ENCODE peak calls at places on chromosomes 2 and 18, in ten cellular contexts. One of them, this sample, is unnamed.

GRCh38 chr18:75226301-75226955 is 15.8 kb downstream of the TSHZ1 start:
- DNase-seq in stomach: no peak
- DNase-seq in HCT116: no peak
- DNase-seq in sigmoid colon: no peak
- DNase-seq in SK-N-MC: no peak
- DNase-seq in GM12892: no peak
- DNase-seq in breast epithelium: no peak
- DNase-seq in upper lobe of left lung: no peak
- DNase-seq in endothelial cell of umbilical vein: no peak
- DNase-seq in Panc1: no peak
- DNase-seq in this sample: peak

GRCh38 chr18:10936211-10937053 is 212.9 kb downstream of the PIEZO2 start:
- DNase-seq in SK-N-MC: peak
- DNase-seq in upper lobe of left lung: no peak
- DNase-seq in HCT116: no peak
- DNase-seq in Panc1: no peak
- DNase-seq in sigmoid colon: no peak
- DNase-seq in stomach: no peak
- DNase-seq in endothelial cell of umbilical vein: peak
- DNase-seq in GM12892: no peak
- DNase-seq in breast epithelium: no peak
- DNase-seq in this sample: no peak

GRCh38 chr2:168105127-168105683 is 142.2 kb downstream of the STK39 start:
- DNase-seq in stomach: no peak
- DNase-seq in Panc1: no peak
- DNase-seq in endothelial cell of umbilical vein: no peak
- DNase-seq in HCT116: no peak
- DNase-seq in sigmoid colon: no peak
- DNase-seq in GM12892: no peak
- DNase-seq in upper lobe of left lung: no peak
- DNase-seq in breast epithelium: no peak
- DNase-seq in SK-N-MC: no peak
- DNase-seq in this sample: no peak

GRCh38 chr2:150232871-150233270 is 254.6 kb downstream of the RND3 start:
- DNase-seq in sigmoid colon: no peak
- DNase-seq in upper lobe of left lung: no peak
- DNase-seq in Panc1: no peak
- DNase-seq in SK-N-MC: peak
- DNase-seq in GM12892: no peak
- DNase-seq in breast epithelium: no peak
- DNase-seq in endothelial cell of umbilical vein: no peak
- DNase-seq in HCT116: no peak
- DNase-seq in stomach: no peak
- DNase-seq in this sample: no peak

GRCh38 chr2:23506460-23507266 is 121.7 kb downstream of the KLHL29 start:
- DNase-seq in sigmoid colon: no peak
- DNase-seq in breast epithelium: no peak
- DNase-seq in GM12892: no peak
- DNase-seq in endothelial cell of umbilical vein: no peak
- DNase-seq in SK-N-MC: no peak
- DNase-seq in upper lobe of left lung: no peak
- DNase-seq in HCT116: no peak
- DNase-seq in Panc1: no peak
- DNase-seq in stomach: no peak
- DNase-seq in this sample: no peak

GRCh38 chr2:231308631-231309414 is 86.7 kb upstream of the B3GNT7 start:
- DNase-seq in endothelial cell of umbilical vein: no peak
- DNase-seq in breast epithelium: no peak
- DNase-seq in Panc1: no peak
- DNase-seq in HCT116: no peak
- DNase-seq in SK-N-MC: no peak
- DNase-seq in stomach: no peak
- DNase-seq in sigmoid colon: no peak
- DNase-seq in GM12892: no peak
- DNase-seq in upper lobe of left lung: peak
- DNase-seq in this sample: no peak

GRCh38 chr2:85668009-85668856 is at the start of gene SFTPB:
- DNase-seq in HCT116: no peak
- DNase-seq in upper lobe of left lung: peak
- DNase-seq in endothelial cell of umbilical vein: no peak
- DNase-seq in breast epithelium: no peak
- DNase-seq in sigmoid colon: peak
- DNase-seq in stomach: no peak
- DNase-seq in Panc1: no peak
- DNase-seq in SK-N-MC: no peak
- DNase-seq in GM12892: no peak
- DNase-seq in this sample: no peak

GRCh38 chr2:147846382-147847081 is 1.7 kb downstream of the ACVR2A start:
- DNase-seq in HCT116: no peak
- DNase-seq in SK-N-MC: no peak
- DNase-seq in upper lobe of left lung: no peak
- DNase-seq in GM12892: no peak
- DNase-seq in stomach: no peak
- DNase-seq in breast epithelium: no peak
- DNase-seq in sigmoid colon: no peak
- DNase-seq in Panc1: no peak
- DNase-seq in endothelial cell of umbilical vein: peak
- DNase-seq in this sample: no peak

DNA sequence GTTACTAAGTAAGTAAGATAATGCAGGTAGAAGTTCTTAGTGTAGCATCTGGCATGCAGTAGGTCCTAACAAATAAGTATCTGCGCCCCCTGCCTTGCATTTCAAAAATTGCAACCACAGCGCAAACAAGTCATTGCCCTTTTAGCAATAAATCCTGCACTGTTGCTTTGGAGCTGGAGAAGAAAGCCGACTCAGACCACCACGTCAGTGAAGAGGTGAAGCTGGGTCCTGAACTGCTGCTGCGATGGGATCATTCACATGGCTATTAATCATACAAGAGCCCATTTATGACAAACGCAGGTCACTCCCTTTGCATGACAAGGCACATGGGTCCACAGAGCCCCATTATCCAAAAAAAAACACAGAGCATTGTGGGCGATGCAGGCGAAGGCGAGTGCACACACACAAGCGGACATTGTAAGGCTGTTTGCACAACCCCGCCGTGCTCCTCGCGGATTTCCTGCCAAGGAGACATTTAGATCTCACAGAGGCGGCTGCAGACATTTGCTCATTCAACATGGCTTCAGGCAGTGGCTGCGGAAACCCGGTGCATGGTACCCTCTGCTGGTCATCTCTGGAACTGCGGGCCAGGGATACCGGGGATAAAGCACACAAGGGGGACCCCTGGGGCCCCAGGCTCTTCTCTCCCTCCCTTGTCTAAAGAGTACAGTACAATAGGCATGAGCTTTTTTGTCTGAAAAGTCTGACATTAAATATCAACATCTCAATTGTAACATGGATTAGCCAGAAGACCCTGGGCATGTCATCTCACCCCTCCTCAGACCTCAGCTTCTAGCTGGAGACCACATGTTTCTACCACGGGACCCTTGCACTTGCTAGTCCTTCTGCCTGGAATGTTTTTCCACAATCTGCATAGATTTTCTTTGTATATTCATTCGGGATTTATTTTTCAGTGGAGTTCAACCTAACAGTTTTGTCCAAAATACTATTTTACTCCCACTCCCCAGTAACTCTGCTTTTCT is 56.7 kb downstream of the CYRIA start:
- DNase-seq in Panc1: peak
- DNase-seq in SK-N-MC: no peak
- DNase-seq in endothelial cell of umbilical vein: peak
- DNase-seq in sigmoid colon: peak
- DNase-seq in HCT116: peak
- DNase-seq in stomach: peak
- DNase-seq in GM12892: peak
- DNase-seq in breast epithelium: peak
- DNase-seq in upper lobe of left lung: no peak
- DNase-seq in this sample: peak
- TF ChIP-seq POLR2AphosphoS5 in Panc1: no peak
- TF ChIP-seq POLR2AphosphoS5 in SK-N-MC: no peak
- TF ChIP-seq POLR2AphosphoS5 in endothelial cell of umbilical vein: no peak
- TF ChIP-seq POLR2AphosphoS5 in sigmoid colon: no peak
- TF ChIP-seq POLR2AphosphoS5 in HCT116: no peak
- TF ChIP-seq POLR2AphosphoS5 in stomach: no peak
- TF ChIP-seq POLR2AphosphoS5 in GM12892: no peak
- TF ChIP-seq POLR2AphosphoS5 in breast epithelium: no peak
- TF ChIP-seq POLR2AphosphoS5 in upper lobe of left lung: no peak
- TF ChIP-seq POLR2AphosphoS5 in this sample: no peak

DNA sequence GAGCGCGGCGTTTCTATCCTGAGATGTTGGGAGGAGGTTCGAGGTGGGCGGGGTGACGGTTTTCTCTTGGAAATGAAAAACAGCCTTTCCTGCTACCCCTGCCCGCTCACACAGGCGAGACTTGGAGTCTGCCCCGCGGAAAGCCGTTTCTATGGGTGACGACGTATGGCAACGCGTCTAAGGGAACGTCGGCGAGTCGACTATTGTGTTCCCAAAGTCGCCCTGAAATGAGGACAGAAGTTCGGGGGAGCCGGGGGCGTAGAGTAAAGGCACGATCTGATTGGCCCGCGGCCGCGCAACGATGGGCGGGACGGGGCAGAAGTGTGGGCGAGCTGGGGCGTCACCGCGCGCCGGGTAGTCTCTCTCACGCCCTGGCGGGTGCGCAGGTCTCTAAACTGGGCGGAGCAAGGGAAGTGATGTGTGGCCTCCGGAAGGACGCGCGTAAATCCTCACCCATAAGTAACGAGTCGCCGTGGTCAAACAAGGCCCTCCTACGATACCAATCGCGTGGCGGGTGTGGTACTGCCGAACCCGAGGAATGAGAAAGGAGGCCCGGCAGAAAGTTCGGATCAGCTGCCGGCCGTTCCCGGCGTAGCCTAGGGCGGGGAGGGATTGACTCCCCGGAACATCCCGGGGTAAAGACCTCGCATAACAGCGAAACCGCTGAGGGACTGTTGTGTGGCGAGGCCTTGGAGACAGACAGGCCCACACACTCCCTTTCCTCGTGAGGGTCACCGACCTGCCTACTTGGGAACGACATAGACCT is 89.6 kb downstream of the FAM161A start:
- DNase-seq in endothelial cell of umbilical vein: peak
- DNase-seq in Panc1: peak
- DNase-seq in GM12892: peak
- DNase-seq in upper lobe of left lung: peak
- DNase-seq in stomach: peak
- DNase-seq in SK-N-MC: peak
- DNase-seq in breast epithelium: peak
- DNase-seq in sigmoid colon: peak
- DNase-seq in HCT116: peak
- DNase-seq in this sample: peak
- TF ChIP-seq POLR2AphosphoS5 in endothelial cell of umbilical vein: peak
- TF ChIP-seq POLR2AphosphoS5 in Panc1: peak
- TF ChIP-seq POLR2AphosphoS5 in GM12892: peak
- TF ChIP-seq POLR2AphosphoS5 in upper lobe of left lung: peak
- TF ChIP-seq POLR2AphosphoS5 in stomach: peak
- TF ChIP-seq POLR2AphosphoS5 in SK-N-MC: peak
- TF ChIP-seq POLR2AphosphoS5 in breast epithelium: peak
- TF ChIP-seq POLR2AphosphoS5 in sigmoid colon: peak
- TF ChIP-seq POLR2AphosphoS5 in HCT116: peak
- TF ChIP-seq POLR2AphosphoS5 in this sample: peak

GRCh38 chr2:20633794-20634259 is 17.1 kb downstream of the HS1BP3 start:
- DNase-seq in upper lobe of left lung: peak
- DNase-seq in endothelial cell of umbilical vein: peak
- DNase-seq in Panc1: no peak
- DNase-seq in GM12892: peak
- DNase-seq in breast epithelium: peak
- DNase-seq in stomach: peak
- DNase-seq in SK-N-MC: no peak
- DNase-seq in sigmoid colon: peak
- DNase-seq in HCT116: no peak
- DNase-seq in this sample: no peak
- TF ChIP-seq POLR2AphosphoS5 in upper lobe of left lung: peak
- TF ChIP-seq POLR2AphosphoS5 in endothelial cell of umbilical vein: no peak
- TF ChIP-seq POLR2AphosphoS5 in Panc1: no peak
- TF ChIP-seq POLR2AphosphoS5 in GM12892: peak
- TF ChIP-seq POLR2AphosphoS5 in breast epithelium: peak
- TF ChIP-seq POLR2AphosphoS5 in stomach: peak
- TF ChIP-seq POLR2AphosphoS5 in SK-N-MC: no peak
- TF ChIP-seq POLR2AphosphoS5 in sigmoid colon: peak
- TF ChIP-seq POLR2AphosphoS5 in HCT116: no peak
- TF ChIP-seq POLR2AphosphoS5 in this sample: peak

GRCh38 chr2:174611006-174611405 is 13.4 kb upstream of the WIPF1 start:
- DNase-seq in GM12892: no peak
- DNase-seq in HCT116: no peak
- DNase-seq in SK-N-MC: no peak
- DNase-seq in endothelial cell of umbilical vein: no peak
- DNase-seq in upper lobe of left lung: no peak
- DNase-seq in breast epithelium: no peak
- DNase-seq in Panc1: no peak
- DNase-seq in stomach: no peak
- DNase-seq in sigmoid colon: no peak
- DNase-seq in this sample: no peak
- TF ChIP-seq POLR2AphosphoS5 in GM12892: no peak
- TF ChIP-seq POLR2AphosphoS5 in HCT116: no peak
- TF ChIP-seq POLR2AphosphoS5 in SK-N-MC: no peak
- TF ChIP-seq POLR2AphosphoS5 in endothelial cell of umbilical vein: no peak
- TF ChIP-seq POLR2AphosphoS5 in upper lobe of left lung: no peak
- TF ChIP-seq POLR2AphosphoS5 in breast epithelium: no peak
- TF ChIP-seq POLR2AphosphoS5 in Panc1: no peak
- TF ChIP-seq POLR2AphosphoS5 in stomach: no peak
- TF ChIP-seq POLR2AphosphoS5 in sigmoid colon: no peak
- TF ChIP-seq POLR2AphosphoS5 in this sample: no peak